ENCODE peak calls at places on chromosomes 4 and X, in four cellular contexts. N is right lobe of liver, L is esophagus squamous epithelium, M is brain microvascular endothelial cell. F is an unnamed sample.

GRCh38 chr4:56817840-56818491 is 3.5 kb downstream of the SPINK2 start:
- DNase-seq in N (no peak), M (no peak), L (no peak), F (no peak)

GRCh38 chr4:80446664-80447063 is 111.1 kb downstream of the CFAP299 start:
- DNase-seq in L (no peak), N (no peak), M (no peak), F (no peak)

GRCh38 chr4:184287697-184288255 is 70.1 kb upstream of the ENPP6 start:
- DNase-seq in M (peak), N (no peak), L (no peak), F (no peak)

GRCh38 chr4:61200195-61200990 is at the start of gene ADGRL3:
- DNase-seq in M (no peak), L (no peak), N (peak), F (no peak)

GRCh38 chrX:134803551-134804183 is 145.4 kb upstream of the PLAC1 start:
- DNase-seq in N (no peak), L (no peak), M (no peak), F (no peak)

GRCh38 chrX:9172451-9172850 is 138.5 kb upstream of the FAM9B start:
- DNase-seq in M (no peak), N (no peak), L (no peak), F (no peak)

GRCh38 chr4:106365613-106366012 is 3.0 kb downstream of the GIMD1 start:
- DNase-seq in M (peak), N (no peak), L (no peak), F (no peak)

GRCh38 chrX:95728446-95728845 is 956.2 kb upstream of the DIAPH2 start:
- DNase-seq in N (no peak), M (no peak), L (no peak), F (no peak)

GRCh38 chrX:87397103-87397886 is 120.3 kb upstream of the KLHL4 start:
- DNase-seq in N (no peak), M (no peak), L (no peak), F (no peak)

GRCh38 chr4:182973421-182974340 is 56.5 kb upstream of the DCTD start:
- DNase-seq in M (no peak), L (no peak), N (no peak), F (no peak)

GRCh38 chr4:89298160-89298559 is 9.4 kb downstream of the GPRIN3 start:
- DNase-seq in L (no peak), M (no peak), N (no peak), F (no peak)

GRCh38 chr4:21769404-21770147 is 179.0 kb downstream of the KCNIP4 start:
- DNase-seq in L (no peak), N (no peak), M (peak), F (no peak)

GRCh38 chrX:23334536-23334870 is at the start of gene PTCHD1:
- DNase-seq in M (no peak), L (no peak), N (no peak), F (no peak)

GRCh38 chr4:101972791-101973190 is 182.3 kb downstream of the BANK1 start:
- DNase-seq in L (no peak), M (no peak), N (no peak), F (no peak)

GRCh38 chrX:71938371-71938770 is 27.7 kb downstream of the NHSL2 start:
- DNase-seq in L (no peak), N (no peak), M (no peak), F (no peak)

GRCh38 chr4:161317000-161317399 is 846.8 kb downstream of the FSTL5 start:
- DNase-seq in L (no peak), M (no peak), N (no peak), F (no peak)

GRCh38 chr4:184688447-184688846 is 38.9 kb downstream of the PRIMPOL start:
- DNase-seq in L (no peak), M (peak), N (no peak), F (no peak)

GRCh38 chr4:13640149-13640671 is 12.7 kb upstream of the BOD1L1 start:
- DNase-seq in N (no peak), M (peak), L (no peak), F (no peak)

GRCh38 chr4:121939690-121940089 is 12.2 kb downstream of the TRPC3 start:
- DNase-seq in L (no peak), N (no peak), M (no peak), F (no peak)

GRCh38 chr4:36312511-36312910 is 31.1 kb downstream of the DTHD1 start:
- DNase-seq in L (no peak), N (no peak), M (no peak), F (no peak)

GRCh38 chr4:6668391-6668790 is 25.3 kb upstream of the S100P start:
- DNase-seq in N (no peak), L (no peak), M (peak), F (no peak)

GRCh38 chr4:131613824-131614216 is 1535.3 kb upstream of the PCDH10 start:
- DNase-seq in M (no peak), N (no peak), L (no peak), F (no peak)

GRCh38 chrX:57528670-57529255 is 63.0 kb upstream of the ZXDB start:
- DNase-seq in N (no peak), M (no peak), L (no peak), F (no peak)

GRCh38 chrX:14051416-14051815 is 21.7 kb upstream of the GEMIN8 start:
- DNase-seq in N (no peak), M (no peak), L (no peak), F (no peak)
- TF ChIP-seq CTCF in N (no peak), M (no peak), L (no peak), F (no peak)

DNA sequence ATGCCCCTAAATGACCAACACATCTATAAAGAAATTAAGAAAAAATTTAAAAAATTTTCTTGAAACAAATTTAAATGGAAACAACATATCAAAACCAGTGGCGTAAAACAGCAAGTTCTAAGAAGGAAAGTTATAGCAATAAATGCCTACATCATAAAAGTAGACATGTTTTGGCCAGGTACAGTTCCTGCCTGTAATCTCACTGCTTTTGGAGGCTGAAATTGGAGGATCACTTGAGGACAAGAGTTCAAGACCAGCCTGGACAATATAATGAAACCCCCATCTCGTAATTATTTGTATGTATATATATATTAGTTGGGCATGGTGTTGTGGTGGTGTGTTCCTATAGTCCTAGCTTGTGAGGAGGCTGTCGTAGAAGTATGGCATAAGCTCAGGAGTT is 672.4 kb upstream of the GRID2 start:
- DNase-seq in N (no peak), L (no peak), M (no peak), F (no peak)
- TF ChIP-seq CTCF in N (no peak), L (no peak), M (no peak), F (no peak)

GRCh38 chr4:87649980-87650379 is at the start of gene DMP1:
- DNase-seq in M (no peak), L (no peak), N (no peak), F (no peak)

DNA sequence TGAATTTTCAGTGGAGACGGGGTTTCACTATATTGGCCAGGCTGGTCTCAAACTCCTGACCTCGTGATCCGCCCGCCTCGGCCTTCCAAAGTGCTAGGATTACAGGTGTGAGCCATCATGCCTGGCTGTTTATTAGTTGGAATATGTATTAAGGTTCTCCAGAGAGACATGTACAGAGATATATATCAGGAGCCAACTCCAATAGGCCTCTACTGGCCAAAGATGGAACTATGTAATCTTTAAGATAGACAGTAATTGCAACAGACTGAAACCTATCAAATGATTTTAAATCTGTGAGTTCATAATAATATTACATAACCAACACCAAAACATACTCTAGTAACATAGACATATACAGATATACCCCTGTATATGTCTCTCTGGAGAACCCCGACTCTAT is 5.8 kb upstream of the DMP1 start:
- DNase-seq in M (no peak), L (no peak), N (no peak), F (no peak)
- TF ChIP-seq CTCF in M (no peak), L (no peak), N (no peak), F (no peak)

GRCh38 chrX:140525448-140525847 is 20.6 kb upstream of the SOX3 start:
- DNase-seq in N (no peak), L (no peak), M (no peak), F (no peak)

GRCh38 chrX:140524556-140524955 is 19.7 kb upstream of the SOX3 start:
- DNase-seq in N (no peak), M (no peak), L (no peak), F (no peak)

GRCh38 chrX:140521393-140521792 is 16.5 kb upstream of the SOX3 start:
- DNase-seq in L (no peak), M (no peak), N (no peak), F (no peak)

GRCh38 chrX:140526138-140526537 is 21.3 kb upstream of the SOX3 start:
- DNase-seq in L (no peak), N (no peak), M (no peak), F (no peak)
- TF ChIP-seq CTCF in L (no peak), N (no peak), M (peak), F (no peak)

DNA sequence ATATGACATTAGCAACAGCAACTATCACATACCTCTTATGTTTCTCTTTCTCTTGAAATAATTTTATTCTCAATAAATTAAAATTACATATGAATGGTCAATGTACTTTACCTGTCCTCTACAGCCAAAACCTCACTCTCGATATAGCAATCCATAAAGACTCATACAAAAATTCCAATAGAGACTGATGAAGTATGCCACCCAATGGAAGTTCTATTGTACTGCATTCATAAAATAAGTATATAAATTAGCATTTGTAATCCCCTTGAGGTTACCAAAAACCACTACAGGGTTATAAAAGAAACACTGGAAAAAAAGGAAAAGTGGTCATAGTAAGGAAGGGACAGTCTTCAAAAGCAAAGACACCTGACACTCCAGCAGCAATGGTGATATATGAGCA is 32.8 kb downstream of the CLDN2 start:
- DNase-seq in N (no peak), M (no peak), L (no peak), F (no peak)
- TF ChIP-seq CTCF in N (peak), M (peak), L (no peak), F (no peak)

GRCh38 chrX:112147206-112147605 is 64.6 kb upstream of the TRPC5 start:
- DNase-seq in N (no peak), M (no peak), L (no peak), F (no peak)
- TF ChIP-seq CTCF in N (peak), M (peak), L (no peak), F (no peak)

GRCh38 chrX:1681439-1681838 is 66.6 kb downstream of the ASMT start:
- DNase-seq in M (no peak), L (no peak), N (no peak), F (no peak)
- TF ChIP-seq CTCF in M (no peak), L (no peak), N (no peak), F (no peak)

F was measured in omental fat pad.